ENCODE peak calls at places on chromosomes 13 and 19, in nine cellular contexts. U, X, H, D, Q, B, K, T and F are unnamed samples. For H3K4me1, the result is how much of the 10 kb centered on the place peaks cover.

GRCh38 chr13:93286047-93286446 is 59.4 kb downstream of the GPC6 start:
- DNase-seq in Q (no peak), D (no peak), B (no peak), H (no peak), X (no peak), U (no peak), K (no peak), T (no peak), F (no peak)

GRCh38 chr19:35144600-35145436 is 1.8 kb downstream of the FXYD7 start:
- DNase-seq in H (no peak), K (peak), D (peak), B (no peak), Q (no peak), U (peak), X (no peak), T (peak), F (no peak)

GRCh38 chr13:91369432-91369831 is 21.9 kb downstream of the MIR17HG start:
- DNase-seq in B (no peak), T (peak), H (no peak), D (no peak), K (no peak), U (no peak), Q (peak), X (no peak), F (no peak)

GRCh38 chr19:33664744-33665143 is 43.0 kb downstream of the CHST8 start:
- DNase-seq in H (no peak), B (no peak), D (no peak), T (no peak), X (no peak), K (no peak), U (no peak), Q (no peak), F (no peak)

GRCh38 chr19:47158879-47159509 is 28.4 kb downstream of the SAE1 start:
- DNase-seq in H (no peak), X (no peak), D (no peak), U (peak), B (no peak), Q (peak), T (no peak), K (no peak), F (no peak)

GRCh38 chr19:47471733-47472457 is at the start of gene SLC8A2:
- DNase-seq in T (peak), B (peak), X (peak), K (peak), H (no peak), Q (peak), U (peak), D (peak), F (no peak)

GRCh38 chr13:51980918-51981317 is 30.3 kb downstream of the ATP7B start:
- DNase-seq in Q (no peak), X (no peak), T (no peak), B (no peak), H (no peak), K (no peak), U (no peak), D (no peak), F (no peak)

GRCh38 chr13:75636339-75637095 is 387 bp downstream of the LMO7 start:
- DNase-seq in T (peak), X (peak), B (peak), D (peak), K (peak), Q (peak), H (peak), U (peak), F (no peak)

GRCh38 chr13:38226496-38226895 is 123.2 kb upstream of the UFM1 start:
- DNase-seq in K (no peak), U (no peak), B (no peak), H (no peak), T (no peak), Q (no peak), X (no peak), D (no peak), F (no peak)

GRCh38 chr13:60397693-60398437 is 845 bp downstream of the TDRD3 start:
- DNase-seq in H (peak), U (peak), X (peak), D (peak), B (peak), K (peak), Q (peak), T (peak), F (no peak)

GRCh38 chr13:26058704-26059103 is 6.9 kb upstream of the SHISA2 start:
- DNase-seq in B (no peak), T (no peak), Q (no peak), H (no peak), D (no peak), U (no peak), K (no peak), X (no peak), F (no peak)

GRCh38 chr13:33150146-33150545 is 133.9 kb downstream of the KL start:
- DNase-seq in D (no peak), T (peak), U (no peak), H (no peak), B (no peak), X (no peak), K (no peak), Q (peak), F (no peak)

GRCh38 chr13:24652346-24652745 is 27.9 kb upstream of the ATP12A start:
- DNase-seq in B (no peak), D (no peak), U (no peak), H (no peak), T (no peak), X (no peak), Q (no peak), K (no peak), F (no peak)

GRCh38 chr13:110345266-110345665 is 38.2 kb downstream of the COL4A2 start:
- DNase-seq in X (no peak), H (no peak), D (no peak), U (no peak), K (no peak), B (peak), T (no peak), Q (no peak), F (no peak)
- H3K4me1 ChIP-seq in X (half or more), H (half or more), D (under half), U (under half), K (under half), B (under half), T (under half), Q (under half), F (under half)

DNA sequence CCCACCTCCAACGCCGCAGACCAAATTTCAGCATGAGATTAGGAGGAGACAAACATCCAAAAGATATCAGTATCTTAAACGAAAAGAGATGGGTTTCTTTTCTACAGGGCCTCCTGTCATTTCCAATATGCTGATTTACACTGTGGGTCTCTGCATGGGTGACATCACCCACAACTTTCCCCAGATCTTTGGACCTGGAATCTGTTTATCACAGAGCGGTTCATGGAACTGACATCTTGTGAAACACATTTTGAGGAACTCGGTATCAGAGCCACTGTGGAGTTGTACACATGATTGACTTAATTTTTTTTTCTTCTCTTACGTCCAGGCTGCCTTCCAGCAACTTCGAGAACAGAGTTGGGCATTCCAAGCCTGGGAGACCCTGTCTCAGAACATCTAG is 80.3 kb upstream of the SERP2 start:
- DNase-seq in D (no peak), X (no peak), Q (no peak), T (no peak), K (no peak), U (no peak), H (no peak), B (no peak), F (no peak)
- H3K27ac ChIP-seq in D (no peak), X (peak), Q (no peak), T (no peak), K (no peak), U (no peak), H (no peak), B (peak), F (no peak)

DNA sequence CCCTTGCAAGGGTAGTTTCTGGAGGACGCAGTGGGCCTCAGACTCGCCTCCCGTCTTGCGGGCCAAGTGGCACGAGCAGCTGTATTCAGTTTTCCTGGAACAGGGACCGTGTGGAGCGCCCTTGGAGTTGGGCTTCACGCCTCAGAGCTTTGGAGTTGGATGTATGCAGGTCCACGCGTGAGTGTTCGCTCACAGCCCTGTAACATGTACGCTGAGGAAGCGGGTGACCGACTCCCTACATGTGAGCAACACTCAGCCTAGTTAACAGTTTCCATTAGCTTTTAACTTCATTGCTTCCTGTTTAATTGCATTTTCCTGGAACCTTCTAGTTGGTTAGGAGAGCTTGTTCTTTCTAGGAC is 659 bp downstream of the TM9SF2 start:
- DNase-seq in X (no peak), Q (peak), H (no peak), D (peak), B (no peak), K (no peak), U (peak), T (peak), F (no peak)
- H3K4me1 ChIP-seq in X (half or more), Q (under half), H (half or more), D (under half), B (under half), K (half or more), U (half or more), T (under half), F (under half)

GRCh38 chr19:2550431-2551171 is 74.7 kb downstream of the GADD45B start:
- DNase-seq in B (no peak), Q (peak), U (no peak), H (no peak), X (peak), K (peak), D (no peak), T (no peak), F (no peak)
- H3K27ac ChIP-seq in B (peak), Q (peak), U (no peak), H (peak), X (peak), K (peak), D (no peak), T (peak), F (no peak)

GRCh38 chr19:1850809-1851544 is 2.7 kb upstream of the REXO1 start:
- DNase-seq in T (no peak), D (no peak), X (no peak), U (peak), B (no peak), H (no peak), K (no peak), Q (no peak), F (no peak)

GRCh38 chr19:1848399-1849131 is at the start of gene REXO1:
- DNase-seq in X (peak), K (peak), U (peak), H (peak), B (peak), T (peak), Q (peak), D (peak), F (peak)

GRCh38 chr19:1849132-1849474 is 820 bp upstream of the REXO1 start:
- DNase-seq in T (no peak), U (no peak), Q (no peak), D (no peak), B (no peak), X (no peak), K (no peak), H (no peak), F (no peak)

GRCh38 chr19:1851581-1852293 is 3.5 kb upstream of the REXO1 start:
- DNase-seq in U (peak), K (peak), X (no peak), Q (no peak), D (no peak), H (no peak), B (no peak), T (peak), F (no peak)

DNA sequence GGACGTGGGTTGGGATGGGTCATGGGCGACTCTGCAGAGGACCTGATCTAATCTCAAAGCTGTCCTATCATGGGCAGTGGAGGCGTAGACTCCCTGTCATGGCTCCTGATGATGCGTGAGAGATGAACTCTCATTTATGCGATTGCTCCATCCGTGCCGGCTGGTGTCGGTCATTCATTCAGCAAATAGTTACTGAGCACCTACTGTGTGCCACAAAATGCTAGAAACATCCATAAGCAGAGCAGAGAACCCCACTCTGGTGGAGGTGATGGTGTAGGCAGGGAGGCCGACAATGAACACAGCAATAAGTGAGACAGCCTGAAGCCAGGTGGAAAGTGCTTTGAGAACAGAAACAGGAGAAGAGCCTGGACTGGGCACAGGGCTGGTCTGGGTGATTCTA is 1.7 kb upstream of the REXO1 start:
- DNase-seq in Q (no peak), B (no peak), X (no peak), K (no peak), U (no peak), D (no peak), T (no peak), H (no peak), F (no peak)
- H3K4me1 ChIP-seq in Q (under half), B (under half), X (half or more), K (half or more), U (half or more), D (under half), T (under half), H (half or more), F (under half)

DNA sequence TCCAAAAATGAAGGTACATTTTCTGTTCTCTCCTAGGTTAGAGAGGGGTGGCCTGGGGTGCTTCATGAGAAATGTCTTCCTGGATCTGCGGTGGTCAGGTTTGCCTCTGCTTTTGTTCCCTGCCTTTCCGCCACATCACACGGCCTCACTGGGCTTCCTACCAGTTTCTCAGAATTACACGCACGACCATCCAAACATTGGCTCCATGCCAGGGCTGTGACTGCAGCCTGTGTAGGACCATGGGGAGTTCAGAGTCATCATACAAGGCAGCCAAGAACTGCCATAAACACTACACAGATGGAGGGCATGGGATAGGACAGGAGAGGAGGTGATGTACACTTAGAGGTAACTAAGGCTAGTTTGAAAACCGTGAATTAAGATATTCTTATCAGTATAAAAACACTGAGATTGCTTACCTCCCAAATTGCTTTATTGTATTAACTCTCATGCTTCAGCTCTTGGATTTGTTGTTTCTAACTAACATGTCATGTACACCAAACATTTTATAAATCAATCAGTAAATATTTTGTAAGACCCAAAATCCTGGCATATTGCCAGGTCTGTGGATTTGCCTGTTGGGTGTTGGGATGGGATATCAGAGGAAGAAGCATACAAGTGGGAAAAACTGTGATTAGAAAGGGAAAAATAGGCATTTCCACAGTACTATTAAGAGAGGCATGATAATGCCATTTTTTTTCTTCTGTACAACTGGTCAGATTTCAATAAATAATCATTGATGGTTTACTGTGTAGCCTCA is 45.2 kb downstream of the CDADC1 start:
- DNase-seq in B (no peak), H (peak), U (no peak), D (peak), Q (peak), T (peak), X (no peak), K (no peak), F (no peak)
- H3K27ac ChIP-seq in B (no peak), H (no peak), U (no peak), D (no peak), Q (no peak), T (no peak), X (no peak), K (peak), F (no peak)

GRCh38 chr13:99991013-99991805 is 9.6 kb downstream of the ZIC2 start:
- DNase-seq in Q (no peak), H (no peak), D (no peak), T (peak), X (no peak), K (peak), B (no peak), U (no peak), F (no peak)

GRCh38 chr13:99993660-99994455 is 12.3 kb downstream of the ZIC2 start:
- DNase-seq in T (peak), Q (no peak), B (no peak), U (no peak), H (no peak), X (no peak), K (peak), D (no peak), F (no peak)

GRCh38 chr13:99991806-99992242 is 10.2 kb downstream of the ZIC2 start:
- DNase-seq in K (peak), H (no peak), D (no peak), Q (no peak), T (peak), U (no peak), X (no peak), B (no peak), F (no peak)

GRCh38 chr13:99992912-99993311 is 11.3 kb downstream of the ZIC2 start:
- DNase-seq in T (peak), K (no peak), X (no peak), D (no peak), B (no peak), U (no peak), H (no peak), Q (peak), F (no peak)

DNA sequence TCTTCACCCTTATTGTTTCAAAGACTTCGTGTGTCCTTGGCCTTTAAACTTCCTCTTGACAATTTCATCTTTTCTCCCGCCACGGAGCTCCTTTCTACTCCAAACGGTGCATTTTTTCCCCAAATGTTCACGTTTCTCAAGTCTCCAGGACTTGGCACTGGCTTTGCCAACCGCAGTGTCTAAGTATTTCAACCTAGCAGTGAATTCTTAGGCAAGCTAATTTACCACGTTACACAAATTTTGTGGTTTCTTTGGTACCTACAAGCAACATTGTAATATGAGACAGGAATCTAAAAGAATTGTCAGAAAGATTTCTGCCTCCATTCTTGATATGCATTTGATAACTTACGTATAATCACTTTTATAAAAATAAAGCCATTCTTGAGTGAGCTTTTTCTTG is 10.8 kb downstream of the ZIC2 start:
- DNase-seq in T (peak), U (no peak), B (no peak), X (no peak), D (no peak), H (no peak), Q (no peak), K (no peak), F (no peak)
- H3K4me1 ChIP-seq in T (half or more), U (under half), B (under half), X (under half), D (under half), H (under half), Q (under half), K (under half), F (under half)

DNA sequence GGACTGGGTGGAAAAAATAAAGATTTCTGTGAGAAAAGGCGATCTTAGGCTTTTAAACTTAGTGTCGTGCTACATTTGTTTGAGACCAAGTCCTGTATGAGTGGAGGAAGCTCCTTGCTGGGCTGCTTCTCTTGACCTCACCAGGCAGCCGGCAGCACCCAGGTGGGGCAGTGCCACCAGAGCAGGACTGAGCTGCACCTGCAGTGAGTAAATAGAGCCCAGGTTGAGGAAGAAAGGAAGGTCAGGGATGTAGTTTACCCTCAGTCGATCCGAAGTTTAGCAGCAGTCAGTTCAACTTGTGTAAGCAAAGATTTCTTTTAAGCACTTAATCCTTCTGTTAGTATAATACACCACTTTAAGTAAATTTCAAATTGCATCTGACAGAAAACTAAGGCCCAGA is 13.6 kb downstream of the HNRNPM start:
- DNase-seq in K (no peak), H (no peak), T (no peak), X (no peak), D (no peak), U (no peak), B (no peak), Q (no peak), F (no peak)
- H3K27ac ChIP-seq in K (peak), H (no peak), T (peak), X (peak), D (peak), U (no peak), B (no peak), Q (peak), F (no peak)

GRCh38 chr13:21043898-21044297 is 17.5 kb downstream of the LATS2 start:
- DNase-seq in B (no peak), U (no peak), X (no peak), Q (peak), D (peak), T (peak), K (no peak), H (no peak), F (no peak)
- H3K4me1 ChIP-seq in B (under half), U (under half), X (half or more), Q (under half), D (under half), T (half or more), K (half or more), H (half or more), F (under half)

GRCh38 chr13:113991676-113992179 is 17.9 kb upstream of the C13orf46 start:
- DNase-seq in B (no peak), Q (no peak), K (no peak), U (no peak), T (no peak), D (no peak), H (no peak), X (no peak), F (no peak)
- H3K27ac ChIP-seq in B (no peak), Q (no peak), K (no peak), U (no peak), T (no peak), D (peak), H (no peak), X (peak), F (no peak)